ENCODE peak calls at places on chromosomes 5 and 9, in six cellular contexts. One of them, this sample, is unnamed.
A peak's percentile ranks its signal among the peaks of the same experiment; 100 is the strongest.

GRCh38 chr9:92947268-92948031 is at the start of gene FGD3:
- DNase-seq in breast epithelium: peak; percentile 50
- DNase-seq in body of pancreas: peak; percentile 48
- DNase-seq in tibial nerve: no peak
- DNase-seq in A549: peak; percentile 37
- DNase-seq in heart left ventricle: peak; percentile 27
- DNase-seq in this sample: no peak

GRCh38 chr9:88007291-88007650 is 32.9 kb upstream of the CDK20 start:
- DNase-seq in breast epithelium: no peak
- DNase-seq in body of pancreas: no peak
- DNase-seq in tibial nerve: no peak
- DNase-seq in A549: no peak
- DNase-seq in heart left ventricle: no peak
- DNase-seq in this sample: no peak

GRCh38 chr5:103218164-103218563 is 40.4 kb upstream of the MACIR start:
- DNase-seq in breast epithelium: no peak
- DNase-seq in body of pancreas: no peak
- DNase-seq in tibial nerve: no peak
- DNase-seq in A549: no peak
- DNase-seq in heart left ventricle: no peak
- DNase-seq in this sample: no peak

GRCh38 chr9:36163049-36163839 is 5.9 kb upstream of the CCIN start:
- DNase-seq in breast epithelium: no peak
- DNase-seq in body of pancreas: peak; percentile 34
- DNase-seq in tibial nerve: no peak
- DNase-seq in A549: no peak
- DNase-seq in heart left ventricle: peak; percentile 79
- DNase-seq in this sample: no peak

GRCh38 chr9:137672907-137673791 is 54.3 kb downstream of the EHMT1 start:
- DNase-seq in breast epithelium: no peak
- DNase-seq in body of pancreas: peak; percentile 62
- DNase-seq in tibial nerve: peak; percentile 72
- DNase-seq in A549: peak; percentile 67
- DNase-seq in heart left ventricle: no peak
- DNase-seq in this sample: peak; percentile 79

GRCh38 chr9:134209731-134210311 is 45.5 kb upstream of the RNU6ATAC start:
- DNase-seq in breast epithelium: no peak
- DNase-seq in body of pancreas: no peak
- DNase-seq in tibial nerve: no peak
- DNase-seq in A549: no peak
- DNase-seq in heart left ventricle: no peak
- DNase-seq in this sample: no peak

GRCh38 chr9:93096131-93096802 is at the start of gene CARD19:
- DNase-seq in breast epithelium: peak; percentile 65
- DNase-seq in body of pancreas: peak; percentile 68
- DNase-seq in tibial nerve: peak; percentile 54
- DNase-seq in A549: peak; percentile 55
- DNase-seq in heart left ventricle: peak; percentile 66
- DNase-seq in this sample: peak; percentile 63

GRCh38 chr5:175678074-175678473 is 20.2 kb downstream of the HRH2 start:
- DNase-seq in breast epithelium: no peak
- DNase-seq in body of pancreas: no peak
- DNase-seq in tibial nerve: no peak
- DNase-seq in A549: no peak
- DNase-seq in heart left ventricle: no peak
- DNase-seq in this sample: no peak

GRCh38 chr5:133681896-133682295 is 69.6 kb upstream of the FSTL4 start:
- DNase-seq in breast epithelium: no peak
- DNase-seq in body of pancreas: no peak
- DNase-seq in tibial nerve: no peak
- DNase-seq in A549: no peak
- DNase-seq in heart left ventricle: no peak
- DNase-seq in this sample: no peak

GRCh38 chr9:132937463-132937901 is 6.9 kb downstream of the TSC1 start:
- DNase-seq in breast epithelium: no peak
- DNase-seq in body of pancreas: no peak
- DNase-seq in tibial nerve: no peak
- DNase-seq in A549: no peak
- DNase-seq in heart left ventricle: no peak
- DNase-seq in this sample: no peak

GRCh38 chr9:86705474-86705873 is 241.8 kb downstream of the GAS1 start:
- DNase-seq in breast epithelium: no peak
- DNase-seq in body of pancreas: no peak
- DNase-seq in tibial nerve: no peak
- DNase-seq in A549: no peak
- DNase-seq in heart left ventricle: no peak
- DNase-seq in this sample: no peak

GRCh38 chr5:33975846-33976245 is 8.6 kb downstream of the SLC45A2 start:
- DNase-seq in breast epithelium: no peak
- DNase-seq in body of pancreas: no peak
- DNase-seq in tibial nerve: no peak
- DNase-seq in A549: no peak
- DNase-seq in heart left ventricle: no peak
- DNase-seq in this sample: no peak

GRCh38 chr9:34458013-34458966 is at the start of the genes DNAI1 and FAM219A:
- DNase-seq in breast epithelium: peak; percentile 99
- DNase-seq in body of pancreas: peak; percentile 100
- DNase-seq in tibial nerve: peak; percentile 98
- DNase-seq in A549: peak; percentile 94
- DNase-seq in heart left ventricle: peak; percentile 99
- DNase-seq in this sample: peak; percentile 99
- TF ChIP-seq POLR2A in breast epithelium: peak; percentile 72
- TF ChIP-seq POLR2A in body of pancreas: peak; percentile 92
- TF ChIP-seq POLR2A in tibial nerve: peak; percentile 89
- TF ChIP-seq POLR2A in A549: peak; percentile 78
- TF ChIP-seq POLR2A in heart left ventricle: peak; percentile 97
- TF ChIP-seq POLR2A in this sample: peak; percentile 52

GRCh38 chr9:109971226-109971625 is 191.2 kb downstream of the PALM2AKAP2 start:
- DNase-seq in breast epithelium: no peak
- DNase-seq in body of pancreas: no peak
- DNase-seq in tibial nerve: no peak
- DNase-seq in A549: no peak
- DNase-seq in heart left ventricle: no peak
- DNase-seq in this sample: no peak

GRCh38 chr9:109973336-109973735 is 193.3 kb downstream of the PALM2AKAP2 start:
- DNase-seq in breast epithelium: no peak
- DNase-seq in body of pancreas: no peak
- DNase-seq in tibial nerve: no peak
- DNase-seq in A549: no peak
- DNase-seq in heart left ventricle: no peak
- DNase-seq in this sample: no peak

GRCh38 chr9:109974143-109974917 is 194.3 kb downstream of the PALM2AKAP2 start:
- DNase-seq in breast epithelium: no peak
- DNase-seq in body of pancreas: no peak
- DNase-seq in tibial nerve: no peak
- DNase-seq in A549: no peak
- DNase-seq in heart left ventricle: peak; percentile 25
- DNase-seq in this sample: no peak

GRCh38 chr9:109974918-109975276 is 194.9 kb downstream of the PALM2AKAP2 start:
- DNase-seq in breast epithelium: no peak
- DNase-seq in body of pancreas: no peak
- DNase-seq in tibial nerve: no peak
- DNase-seq in A549: no peak
- DNase-seq in heart left ventricle: no peak
- DNase-seq in this sample: no peak

GRCh38 chr9:109972026-109973005 is 192.3 kb downstream of the PALM2AKAP2 start:
- DNase-seq in breast epithelium: no peak
- DNase-seq in body of pancreas: no peak
- DNase-seq in tibial nerve: no peak
- DNase-seq in A549: no peak
- DNase-seq in heart left ventricle: no peak
- DNase-seq in this sample: no peak
- TF ChIP-seq POLR2A in breast epithelium: no peak
- TF ChIP-seq POLR2A in body of pancreas: no peak
- TF ChIP-seq POLR2A in tibial nerve: no peak
- TF ChIP-seq POLR2A in A549: no peak
- TF ChIP-seq POLR2A in heart left ventricle: no peak
- TF ChIP-seq POLR2A in this sample: no peak

GRCh38 chr9:128721487-128722010 is 2.4 kb downstream of the ZDHHC12 start:
- DNase-seq in breast epithelium: no peak
- DNase-seq in body of pancreas: no peak
- DNase-seq in tibial nerve: no peak
- DNase-seq in A549: no peak
- DNase-seq in heart left ventricle: no peak
- DNase-seq in this sample: no peak

GRCh38 chr9:128723352-128723865 is 518 bp downstream of the ZDHHC12 start:
- DNase-seq in breast epithelium: no peak
- DNase-seq in body of pancreas: no peak
- DNase-seq in tibial nerve: no peak
- DNase-seq in A549: peak; percentile 31
- DNase-seq in heart left ventricle: no peak
- DNase-seq in this sample: peak; percentile 58

GRCh38 chr9:128722380-128723351 is 1.3 kb downstream of the ZDHHC12 start:
- DNase-seq in breast epithelium: no peak
- DNase-seq in body of pancreas: no peak
- DNase-seq in tibial nerve: no peak
- DNase-seq in A549: no peak
- DNase-seq in heart left ventricle: no peak
- DNase-seq in this sample: no peak

GRCh38 chr9:128724744-128725211 is 851 bp upstream of the ZDHHC12 start:
- DNase-seq in breast epithelium: no peak
- DNase-seq in body of pancreas: peak; percentile 63
- DNase-seq in tibial nerve: peak; percentile 47
- DNase-seq in A549: peak; percentile 91
- DNase-seq in heart left ventricle: peak; percentile 83
- DNase-seq in this sample: peak; percentile 55

DNA sequence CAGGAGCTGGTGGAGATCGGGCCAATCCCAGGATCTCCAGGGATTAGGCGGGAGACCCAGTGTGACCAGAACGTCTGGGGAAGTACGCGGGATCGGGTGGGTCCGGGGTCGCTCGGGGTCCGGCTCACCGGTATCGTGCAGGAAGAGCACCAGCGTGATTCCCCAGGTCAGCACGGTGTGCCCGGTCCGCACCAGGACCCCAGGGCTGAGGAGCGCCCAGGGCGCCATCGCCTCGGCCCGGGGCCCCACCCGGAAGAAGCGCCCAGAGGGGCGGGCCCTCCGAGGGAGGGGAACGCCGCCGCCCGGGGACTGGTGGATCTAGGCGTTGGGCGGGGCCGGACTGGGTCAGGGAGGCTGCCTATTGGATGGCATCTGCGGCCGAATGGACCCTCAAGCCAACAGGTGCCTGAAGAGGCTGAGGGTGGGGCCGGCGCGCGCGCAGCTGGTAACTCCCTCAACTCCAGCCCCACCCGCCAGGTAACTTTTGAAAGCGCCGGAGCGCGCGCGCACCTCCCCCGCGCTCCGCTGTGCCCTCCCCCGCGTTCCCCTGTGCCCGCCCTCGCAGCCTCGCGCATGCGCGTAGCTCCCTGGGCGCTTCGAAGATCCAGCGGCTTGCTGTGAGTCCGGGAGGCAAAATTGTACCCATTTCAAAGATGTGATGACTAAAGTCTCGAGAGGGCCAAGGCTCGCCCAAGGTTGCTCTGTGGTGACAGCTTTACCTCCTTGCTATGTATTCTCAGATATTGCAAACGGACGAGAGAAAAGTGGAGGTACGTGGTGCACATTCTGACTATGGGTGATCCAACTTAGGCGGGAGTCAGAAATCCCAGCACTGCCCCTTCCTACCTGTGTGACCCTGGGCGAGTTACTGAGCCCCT is at the start of gene ZDHHC12:
- DNase-seq in breast epithelium: peak; percentile 98
- DNase-seq in body of pancreas: peak; percentile 100
- DNase-seq in tibial nerve: peak; percentile 85
- DNase-seq in A549: peak; percentile 100
- DNase-seq in heart left ventricle: peak; percentile 93
- DNase-seq in this sample: peak; percentile 96
- TF ChIP-seq POLR2A in breast epithelium: peak; percentile 29
- TF ChIP-seq POLR2A in body of pancreas: peak; percentile 89
- TF ChIP-seq POLR2A in tibial nerve: peak; percentile 32
- TF ChIP-seq POLR2A in A549: peak; percentile 95
- TF ChIP-seq POLR2A in heart left ventricle: peak; percentile 81
- TF ChIP-seq POLR2A in this sample: peak; percentile 91

DNA sequence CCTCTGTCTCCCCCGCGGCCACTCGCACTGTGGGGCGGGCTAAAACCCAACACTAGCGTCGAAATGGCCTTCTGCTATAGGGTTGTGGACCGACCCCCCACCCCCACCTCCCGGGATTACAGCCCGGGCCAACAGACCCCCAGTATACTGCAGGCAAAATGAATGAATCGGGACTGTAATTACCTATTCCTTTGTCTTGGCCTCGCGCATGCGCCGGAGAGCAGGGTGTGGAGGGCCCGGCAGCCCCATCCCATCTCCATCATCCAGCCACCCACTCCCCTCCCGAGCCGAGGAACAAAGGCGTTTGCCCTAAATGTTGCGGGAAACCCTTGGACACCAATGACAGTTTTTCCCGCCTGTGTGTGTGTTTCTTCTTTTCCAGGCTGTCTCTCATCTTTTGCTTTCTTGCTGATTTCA is 1.6 kb downstream of the BASP1 start:
- DNase-seq in breast epithelium: no peak
- DNase-seq in body of pancreas: no peak
- DNase-seq in tibial nerve: no peak
- DNase-seq in A549: peak; percentile 55
- DNase-seq in heart left ventricle: no peak
- DNase-seq in this sample: no peak
- TF ChIP-seq POLR2A in breast epithelium: no peak
- TF ChIP-seq POLR2A in body of pancreas: no peak
- TF ChIP-seq POLR2A in tibial nerve: no peak
- TF ChIP-seq POLR2A in A549: no peak
- TF ChIP-seq POLR2A in heart left ventricle: no peak
- TF ChIP-seq POLR2A in this sample: no peak